ENCODE peak calls at places on chromosomes 6 and 20, in five cellular contexts. N is GM06990, S is fibroblast of mammary gland, Z is breast epithelium, X is HFF-Myc. J is an unnamed sample.
A peak's percentile ranks its signal among the peaks of the same experiment; 100 is the strongest.

GRCh38 chr6:13742961-13743735 is 31.5 kb upstream of the RANBP9 start:
- DNase-seq in N (no peak), S (no peak), Z (no peak), X (no peak), J (no peak)

GRCh38 chr6:32982084-32982701 is 13.8 kb downstream of the BRD2 start:
- DNase-seq in N (no peak), S (peak; percentile 44), Z (no peak), X (no peak), J (no peak)

GRCh38 chr20:21302645-21303060 is 478 bp upstream of the XRN2 start:
- DNase-seq in N (no peak), S (peak; percentile 17), Z (no peak), X (no peak), J (no peak)

GRCh38 chr20:2237059-2237458 is 58.7 kb upstream of the TGM3 start:
- DNase-seq in N (no peak), S (peak; percentile 98), Z (peak; percentile 72), X (peak; percentile 90), J (peak; percentile 90)

GRCh38 chr20:56760610-56761009 is 131.5 kb downstream of the TFAP2C start:
- DNase-seq in N (no peak), S (no peak), Z (no peak), X (no peak), J (no peak)

GRCh38 chr20:49045440-49046086 is 549 bp upstream of the CSE1L start:
- DNase-seq in N (no peak), S (peak; percentile 13), Z (no peak), X (no peak), J (no peak)

GRCh38 chr20:60583741-60584140 is 625.5 kb downstream of the CDH26 start:
- DNase-seq in N (no peak), S (peak; percentile 51), Z (no peak), X (no peak), J (no peak)

GRCh38 chr20:37223053-37223452 is 38.6 kb downstream of the GHRH start:
- DNase-seq in N (no peak), S (peak; percentile 95), Z (no peak), X (peak; percentile 22), J (peak; percentile 92)

GRCh38 chr6:21666200-21666671 is 72.7 kb downstream of the SOX4 start:
- DNase-seq in N (peak; percentile 30), S (no peak), Z (peak; percentile 58), X (no peak), J (peak; percentile 25)

GRCh38 chr6:155252581-155252980 is 11.2 kb upstream of the CLDN20 start:
- DNase-seq in N (no peak), S (no peak), Z (no peak), X (no peak), J (no peak)

GRCh38 chr20:4546342-4546741 is 175.4 kb upstream of the PRND start:
- DNase-seq in N (no peak), S (no peak), Z (no peak), X (no peak), J (no peak)

GRCh38 chr6:47147175-47147727 is 105.1 kb upstream of the ADGRF1 start:
- DNase-seq in N (no peak), S (no peak), Z (no peak), X (no peak), J (no peak)

GRCh38 chr20:3993109-3993508 is 22.2 kb downstream of the RNF24 start:
- DNase-seq in N (no peak), S (no peak), Z (no peak), X (no peak), J (no peak)

GRCh38 chr6:28000351-28001045 is 43.5 kb downstream of the OR2B6 start:
- DNase-seq in N (no peak), S (no peak), Z (no peak), X (no peak), J (no peak)

GRCh38 chr6:156832166-156832743 is 55.1 kb downstream of the ARID1B start:
- DNase-seq in N (no peak), S (peak; percentile 84), Z (no peak), X (no peak), J (peak; percentile 68)

GRCh38 chr6:68880050-68880449 is 245.0 kb downstream of the ADGRB3 start:
- DNase-seq in N (no peak), S (peak; percentile 8), Z (no peak), X (no peak), J (no peak)

GRCh38 chr6:150681992-150682391 is 82.3 kb downstream of the PLEKHG1 start:
- DNase-seq in N (no peak), S (no peak), Z (no peak), X (no peak), J (no peak)

GRCh38 chr6:28808383-28808782 is 115.4 kb downstream of the TRIM27 start:
- DNase-seq in N (no peak), S (no peak), Z (no peak), X (no peak), J (no peak)

GRCh38 chr6:91653954-91654843 is 1067.3 kb upstream of the MAP3K7 start:
- DNase-seq in N (no peak), S (no peak), Z (no peak), X (no peak), J (no peak)

GRCh38 chr20:22339091-22339881 is 245.1 kb downstream of the FOXA2 start:
- DNase-seq in N (no peak), S (peak; percentile 78), Z (no peak), X (peak; percentile 27), J (peak; percentile 85)

GRCh38 chr20:13302647-13303425 is 81.8 kb downstream of the ISM1 start:
- DNase-seq in N (no peak), S (peak; percentile 17), Z (no peak), X (no peak), J (peak; percentile 34)

GRCh38 chr6:148538251-148539190 is 195.9 kb downstream of the SASH1 start:
- DNase-seq in N (no peak), S (peak; percentile 67), Z (no peak), X (no peak), J (peak; percentile 42)

GRCh38 chr20:42742926-42743325 is 446.8 kb downstream of the PTPRT start:
- DNase-seq in N (no peak), S (no peak), Z (no peak), X (no peak), J (no peak)

GRCh38 chr6:131923356-131923755 is 27.8 kb downstream of the CCN2 start:
- DNase-seq in N (no peak), S (peak; percentile 86), Z (no peak), X (peak; percentile 72), J (peak; percentile 81)

GRCh38 chr6:11918021-11918738 is 93.9 kb upstream of the HIVEP1 start:
- DNase-seq in N (no peak), S (peak; percentile 71), Z (no peak), X (no peak), J (peak; percentile 56)

GRCh38 chr6:55836945-55837344 is 38.4 kb downstream of the BMP5 start:
- DNase-seq in N (no peak), S (peak; percentile 6), Z (no peak), X (no peak), J (no peak)

GRCh38 chr6:139679516-139680179 is 305.2 kb upstream of the CITED2 start:
- DNase-seq in N (no peak), S (peak; percentile 16), Z (no peak), X (no peak), J (peak; percentile 85)

GRCh38 chr20:33731693-33732165 is at the start of gene ZNF341:
- DNase-seq in N (peak; percentile 93), S (no peak), Z (peak; percentile 69), X (no peak), J (peak; percentile 84)

GRCh38 chr6:31680226-31680840 is 534 bp downstream of the LY6G5C start:
- DNase-seq in N (no peak), S (no peak), Z (no peak), X (no peak), J (no peak)

GRCh38 chr20:32792316-32792715 is 27.4 kb upstream of the MAPRE1 start:
- DNase-seq in N (peak; percentile 70), S (no peak), Z (peak; percentile 44), X (no peak), J (peak; percentile 5)

DNA sequence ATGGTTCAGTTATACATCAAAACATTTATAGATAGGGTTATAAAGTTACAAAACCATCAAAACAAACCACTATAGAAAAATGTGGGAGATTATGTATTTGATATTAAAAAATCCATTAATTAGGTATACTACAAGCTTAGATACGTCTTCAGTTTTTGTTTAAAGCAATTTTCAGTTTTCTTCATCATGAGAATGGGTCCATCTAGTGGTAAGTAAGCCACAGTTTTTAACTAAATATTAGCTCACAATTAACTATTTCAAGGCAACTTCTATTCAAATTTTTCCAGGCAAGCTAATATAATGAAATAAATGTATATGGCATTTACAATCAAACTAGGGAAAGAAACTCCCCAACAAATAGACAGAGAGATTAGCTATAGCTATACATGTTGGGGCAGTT is 44.4 kb downstream of the RNGTT start:
- DNase-seq in N (no peak), S (peak; percentile 18), Z (no peak), X (no peak), J (peak; percentile 17)
- TF ChIP-seq CTCF in N (no peak), S (peak; percentile 32), Z (no peak), X (peak; percentile 4), J (peak; percentile 31)

GRCh38 chr6:235763-236360 is 56.4 kb upstream of the DUSP22 start:
- DNase-seq in N (no peak), S (peak; percentile 50), Z (no peak), X (no peak), J (peak; percentile 39)
- H3K4me3 ChIP-seq in N (no peak overlapping the region), S (peak overlapping the region; percentile 30), Z (peak overlapping the region; percentile 56), X (peak overlapping the region; percentile 27), J (peak overlapping the region; percentile 43)

GRCh38 chr20:44849712-44850111 is 35.8 kb upstream of the YWHAB start:
- DNase-seq in N (no peak), S (no peak), Z (no peak), X (no peak), J (no peak)
- TF ChIP-seq CTCF in N (no peak), S (no peak), Z (no peak), X (no peak), J (no peak)

DNA sequence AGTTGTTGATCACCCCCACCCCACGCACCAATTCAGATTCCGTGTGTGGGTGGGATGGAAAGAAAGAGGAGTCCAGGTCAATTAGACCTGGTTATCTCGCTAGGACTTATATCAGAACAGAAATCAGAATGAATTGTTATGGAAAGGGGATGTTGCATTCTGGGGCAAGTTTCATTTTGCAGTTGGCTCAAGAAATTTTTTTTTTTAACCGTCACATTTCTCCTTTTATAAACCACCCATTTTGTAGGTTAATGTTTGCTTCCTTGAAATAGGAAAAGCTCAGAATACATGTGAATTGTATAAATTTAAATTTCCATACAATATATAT is 46.9 kb upstream of the SUPT3H start:
- DNase-seq in N (no peak), S (no peak), Z (no peak), X (no peak), J (no peak)
- H3K4me3 ChIP-seq in N (no peak overlapping the region), S (peak overlapping the region; percentile 94), Z (peak overlapping the region; percentile 93), X (peak overlapping the region; percentile 93), J (peak overlapping the region; percentile 93)

DNA sequence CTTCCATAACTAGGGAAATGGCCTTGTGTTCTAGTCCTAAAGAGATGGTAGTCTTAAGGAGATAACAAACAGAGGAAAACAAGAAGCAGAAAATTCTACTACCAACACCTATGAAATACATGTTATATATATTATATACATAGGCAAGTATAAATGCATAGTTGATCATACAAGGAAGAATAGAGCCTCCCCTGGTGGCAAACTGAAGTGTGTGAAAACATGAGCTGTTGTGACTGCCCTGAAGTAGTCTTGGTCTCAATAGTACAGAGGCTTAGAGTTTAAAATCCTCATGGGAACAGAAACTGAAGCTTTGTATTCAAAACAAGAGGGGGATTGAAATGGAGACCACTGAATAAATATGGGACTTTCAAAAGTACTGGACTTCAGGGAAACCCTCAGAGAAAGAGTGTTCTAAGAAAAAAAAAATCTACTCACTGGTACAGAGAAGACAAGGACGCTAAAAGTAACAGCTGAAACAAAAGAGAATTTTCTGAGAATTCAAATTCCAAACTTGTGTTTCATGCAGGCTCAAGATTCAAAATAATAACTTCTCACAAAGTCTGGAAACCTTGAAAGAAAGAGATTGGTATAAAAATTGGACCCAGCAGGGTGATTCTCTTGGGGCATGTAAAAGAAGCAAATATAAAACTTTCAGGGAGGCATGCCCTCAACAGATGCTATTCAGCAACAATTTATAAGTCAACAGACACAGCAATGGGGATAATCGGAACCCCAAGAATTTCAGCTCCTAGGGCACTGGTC is 59.7 kb upstream of the SAMD3 start:
- DNase-seq in N (peak; percentile 30), S (peak; percentile 43), Z (no peak), X (peak; percentile 5), J (peak; percentile 33)
- TF ChIP-seq CTCF in N (peak; percentile 82), S (peak; percentile 61), Z (no peak), X (peak; percentile 43), J (peak; percentile 44)

J was measured in fibroblast of pulmonary artery.